ENCODE peak calls at places on chromosomes 1 and 21, in nine cellular contexts. One of them, this sample, is unnamed.

GRCh38 chr21:44869860-44870747 is 3.4 kb downstream of the PTTG1IP start:
- DNase-seq in astrocyte of the cerebellum: peak
- DNase-seq in endothelial cell: no peak
- DNase-seq in esophagus muscularis mucosa: no peak
- DNase-seq in upper lobe of right lung: peak
- DNase-seq in ovary: peak
- DNase-seq in fibroblast of lung: peak
- DNase-seq in lung: peak
- DNase-seq in HFF-Myc: peak
- DNase-seq in this sample: no peak

GRCh38 chr1:185880779-185881333 is 146.7 kb downstream of the HMCN1 start:
- DNase-seq in astrocyte of the cerebellum: no peak
- DNase-seq in HFF-Myc: no peak
- DNase-seq in upper lobe of right lung: no peak
- DNase-seq in endothelial cell: no peak
- DNase-seq in ovary: no peak
- DNase-seq in lung: no peak
- DNase-seq in fibroblast of lung: no peak
- DNase-seq in esophagus muscularis mucosa: no peak
- DNase-seq in this sample: no peak

GRCh38 chr1:200967693-200968468 is 55.6 kb downstream of the KIF21B start:
- DNase-seq in astrocyte of the cerebellum: no peak
- DNase-seq in ovary: no peak
- DNase-seq in lung: no peak
- DNase-seq in fibroblast of lung: no peak
- DNase-seq in upper lobe of right lung: no peak
- DNase-seq in endothelial cell: no peak
- DNase-seq in esophagus muscularis mucosa: no peak
- DNase-seq in HFF-Myc: no peak
- DNase-seq in this sample: no peak

GRCh38 chr1:156359973-156360372 is 9.0 kb upstream of the RHBG start:
- DNase-seq in upper lobe of right lung: no peak
- DNase-seq in fibroblast of lung: peak
- DNase-seq in endothelial cell: peak
- DNase-seq in esophagus muscularis mucosa: no peak
- DNase-seq in HFF-Myc: peak
- DNase-seq in astrocyte of the cerebellum: no peak
- DNase-seq in ovary: no peak
- DNase-seq in lung: no peak
- DNase-seq in this sample: peak

GRCh38 chr1:205945056-205945455 is 1.8 kb upstream of the SLC26A9 start:
- DNase-seq in fibroblast of lung: no peak
- DNase-seq in HFF-Myc: no peak
- DNase-seq in ovary: no peak
- DNase-seq in esophagus muscularis mucosa: no peak
- DNase-seq in endothelial cell: no peak
- DNase-seq in upper lobe of right lung: no peak
- DNase-seq in lung: no peak
- DNase-seq in astrocyte of the cerebellum: no peak
- DNase-seq in this sample: no peak

GRCh38 chr1:192805832-192806323 is 3.0 kb upstream of the RGS2 start:
- DNase-seq in upper lobe of right lung: no peak
- DNase-seq in endothelial cell: peak
- DNase-seq in HFF-Myc: peak
- DNase-seq in fibroblast of lung: peak
- DNase-seq in lung: no peak
- DNase-seq in esophagus muscularis mucosa: no peak
- DNase-seq in ovary: no peak
- DNase-seq in astrocyte of the cerebellum: peak
- DNase-seq in this sample: no peak

GRCh38 chr1:114551400-114551799 is 30.0 kb downstream of the BCAS2 start:
- DNase-seq in endothelial cell: no peak
- DNase-seq in astrocyte of the cerebellum: no peak
- DNase-seq in esophagus muscularis mucosa: no peak
- DNase-seq in lung: no peak
- DNase-seq in ovary: no peak
- DNase-seq in upper lobe of right lung: no peak
- DNase-seq in HFF-Myc: no peak
- DNase-seq in fibroblast of lung: no peak
- DNase-seq in this sample: no peak

GRCh38 chr1:180778782-180779398 is 133.8 kb upstream of the KIAA1614 start:
- DNase-seq in HFF-Myc: no peak
- DNase-seq in endothelial cell: peak
- DNase-seq in astrocyte of the cerebellum: no peak
- DNase-seq in esophagus muscularis mucosa: no peak
- DNase-seq in fibroblast of lung: no peak
- DNase-seq in upper lobe of right lung: no peak
- DNase-seq in ovary: no peak
- DNase-seq in lung: no peak
- DNase-seq in this sample: peak

GRCh38 chr1:224631471-224632105 is 15.5 kb downstream of the CNIH3 start:
- DNase-seq in fibroblast of lung: peak
- DNase-seq in endothelial cell: no peak
- DNase-seq in HFF-Myc: no peak
- DNase-seq in esophagus muscularis mucosa: no peak
- DNase-seq in lung: no peak
- DNase-seq in astrocyte of the cerebellum: peak
- DNase-seq in upper lobe of right lung: no peak
- DNase-seq in ovary: no peak
- DNase-seq in this sample: no peak

GRCh38 chr1:213268221-213268620 is 217.2 kb downstream of the RPS6KC1 start:
- DNase-seq in HFF-Myc: no peak
- DNase-seq in ovary: no peak
- DNase-seq in upper lobe of right lung: no peak
- DNase-seq in endothelial cell: no peak
- DNase-seq in lung: no peak
- DNase-seq in astrocyte of the cerebellum: no peak
- DNase-seq in fibroblast of lung: peak
- DNase-seq in esophagus muscularis mucosa: no peak
- DNase-seq in this sample: no peak

GRCh38 chr1:48093147-48093546 is 96.0 kb upstream of the TRABD2B start:
- DNase-seq in lung: no peak
- DNase-seq in upper lobe of right lung: no peak
- DNase-seq in endothelial cell: no peak
- DNase-seq in esophagus muscularis mucosa: peak
- DNase-seq in fibroblast of lung: no peak
- DNase-seq in HFF-Myc: no peak
- DNase-seq in astrocyte of the cerebellum: no peak
- DNase-seq in ovary: no peak
- DNase-seq in this sample: no peak

GRCh38 chr1:219347376-219347775 is 173.7 kb downstream of the LYPLAL1 start:
- DNase-seq in ovary: no peak
- DNase-seq in endothelial cell: no peak
- DNase-seq in fibroblast of lung: peak
- DNase-seq in astrocyte of the cerebellum: no peak
- DNase-seq in HFF-Myc: no peak
- DNase-seq in esophagus muscularis mucosa: no peak
- DNase-seq in lung: no peak
- DNase-seq in upper lobe of right lung: no peak
- DNase-seq in this sample: no peak

GRCh38 chr1:45012639-45013278 is 705 bp downstream of the UROD start:
- DNase-seq in astrocyte of the cerebellum: peak
- DNase-seq in endothelial cell: peak
- DNase-seq in upper lobe of right lung: peak
- DNase-seq in ovary: peak
- DNase-seq in fibroblast of lung: peak
- DNase-seq in lung: peak
- DNase-seq in HFF-Myc: peak
- DNase-seq in esophagus muscularis mucosa: peak
- DNase-seq in this sample: no peak

GRCh38 chr1:171739646-171740045 is 2.2 kb downstream of the VAMP4 start:
- DNase-seq in astrocyte of the cerebellum: no peak
- DNase-seq in HFF-Myc: no peak
- DNase-seq in ovary: no peak
- DNase-seq in endothelial cell: no peak
- DNase-seq in lung: no peak
- DNase-seq in fibroblast of lung: peak
- DNase-seq in upper lobe of right lung: no peak
- DNase-seq in esophagus muscularis mucosa: no peak
- DNase-seq in this sample: no peak

GRCh38 chr1:171740356-171740863 is 1.5 kb downstream of the VAMP4 start:
- DNase-seq in upper lobe of right lung: no peak
- DNase-seq in astrocyte of the cerebellum: no peak
- DNase-seq in HFF-Myc: no peak
- DNase-seq in fibroblast of lung: peak
- DNase-seq in ovary: no peak
- DNase-seq in lung: no peak
- DNase-seq in endothelial cell: no peak
- DNase-seq in esophagus muscularis mucosa: no peak
- DNase-seq in this sample: no peak

GRCh38 chr1:171741872-171742576 is at the start of gene VAMP4:
- DNase-seq in astrocyte of the cerebellum: peak
- DNase-seq in fibroblast of lung: peak
- DNase-seq in upper lobe of right lung: peak
- DNase-seq in lung: peak
- DNase-seq in HFF-Myc: no peak
- DNase-seq in endothelial cell: peak
- DNase-seq in ovary: peak
- DNase-seq in esophagus muscularis mucosa: peak
- DNase-seq in this sample: peak

GRCh38 chr1:171742577-171742922 is 685 bp upstream of the VAMP4 start:
- DNase-seq in endothelial cell: peak
- DNase-seq in upper lobe of right lung: peak
- DNase-seq in esophagus muscularis mucosa: no peak
- DNase-seq in ovary: peak
- DNase-seq in fibroblast of lung: peak
- DNase-seq in lung: peak
- DNase-seq in astrocyte of the cerebellum: no peak
- DNase-seq in HFF-Myc: no peak
- DNase-seq in this sample: peak

GRCh38 chr1:171740987-171741871 is 636 bp downstream of the VAMP4 start:
- DNase-seq in HFF-Myc: no peak
- DNase-seq in lung: peak
- DNase-seq in fibroblast of lung: peak
- DNase-seq in esophagus muscularis mucosa: peak
- DNase-seq in astrocyte of the cerebellum: no peak
- DNase-seq in upper lobe of right lung: no peak
- DNase-seq in ovary: peak
- DNase-seq in endothelial cell: peak
- DNase-seq in this sample: peak
- TF ChIP-seq CTCF in HFF-Myc: peak
- TF ChIP-seq CTCF in lung: no peak
- TF ChIP-seq CTCF in fibroblast of lung: no peak
- TF ChIP-seq CTCF in esophagus muscularis mucosa: peak
- TF ChIP-seq CTCF in astrocyte of the cerebellum: no peak
- TF ChIP-seq CTCF in upper lobe of right lung: peak
- TF ChIP-seq CTCF in ovary: no peak
- TF ChIP-seq CTCF in endothelial cell: no peak
- TF ChIP-seq CTCF in this sample: peak

GRCh38 chr1:231170875-231171274 is 9.0 kb downstream of the TRIM67 start:
- DNase-seq in ovary: no peak
- DNase-seq in HFF-Myc: no peak
- DNase-seq in astrocyte of the cerebellum: no peak
- DNase-seq in fibroblast of lung: no peak
- DNase-seq in lung: no peak
- DNase-seq in upper lobe of right lung: no peak
- DNase-seq in endothelial cell: no peak
- DNase-seq in esophagus muscularis mucosa: no peak
- DNase-seq in this sample: no peak
- TF ChIP-seq CTCF in ovary: no peak
- TF ChIP-seq CTCF in HFF-Myc: peak
- TF ChIP-seq CTCF in astrocyte of the cerebellum: peak
- TF ChIP-seq CTCF in fibroblast of lung: no peak
- TF ChIP-seq CTCF in lung: no peak
- TF ChIP-seq CTCF in upper lobe of right lung: no peak
- TF ChIP-seq CTCF in endothelial cell: no peak
- TF ChIP-seq CTCF in esophagus muscularis mucosa: no peak
- TF ChIP-seq CTCF in this sample: peak

GRCh38 chr1:241419986-241420385 is 63.0 kb upstream of the RGS7 start:
- DNase-seq in astrocyte of the cerebellum: no peak
- DNase-seq in ovary: no peak
- DNase-seq in upper lobe of right lung: no peak
- DNase-seq in fibroblast of lung: no peak
- DNase-seq in lung: no peak
- DNase-seq in endothelial cell: no peak
- DNase-seq in esophagus muscularis mucosa: no peak
- DNase-seq in HFF-Myc: no peak
- DNase-seq in this sample: no peak

GRCh38 chr1:241424480-241424971 is 67.5 kb upstream of the RGS7 start:
- DNase-seq in upper lobe of right lung: no peak
- DNase-seq in lung: no peak
- DNase-seq in endothelial cell: peak
- DNase-seq in fibroblast of lung: no peak
- DNase-seq in esophagus muscularis mucosa: no peak
- DNase-seq in astrocyte of the cerebellum: no peak
- DNase-seq in ovary: no peak
- DNase-seq in HFF-Myc: no peak
- DNase-seq in this sample: no peak

GRCh38 chr1:241423541-241424479 is 66.8 kb upstream of the RGS7 start:
- DNase-seq in fibroblast of lung: peak
- DNase-seq in HFF-Myc: no peak
- DNase-seq in ovary: no peak
- DNase-seq in upper lobe of right lung: peak
- DNase-seq in endothelial cell: peak
- DNase-seq in lung: no peak
- DNase-seq in esophagus muscularis mucosa: no peak
- DNase-seq in astrocyte of the cerebellum: no peak
- DNase-seq in this sample: peak
- TF ChIP-seq CTCF in fibroblast of lung: peak
- TF ChIP-seq CTCF in HFF-Myc: no peak
- TF ChIP-seq CTCF in ovary: no peak
- TF ChIP-seq CTCF in upper lobe of right lung: no peak
- TF ChIP-seq CTCF in endothelial cell: no peak
- TF ChIP-seq CTCF in lung: no peak
- TF ChIP-seq CTCF in esophagus muscularis mucosa: no peak
- TF ChIP-seq CTCF in astrocyte of the cerebellum: peak
- TF ChIP-seq CTCF in this sample: peak

GRCh38 chr1:113217447-113218208 is 144.6 kb downstream of the LRIG2 start:
- DNase-seq in ovary: peak
- DNase-seq in lung: no peak
- DNase-seq in HFF-Myc: no peak
- DNase-seq in endothelial cell: no peak
- DNase-seq in fibroblast of lung: no peak
- DNase-seq in upper lobe of right lung: no peak
- DNase-seq in astrocyte of the cerebellum: no peak
- DNase-seq in esophagus muscularis mucosa: no peak
- DNase-seq in this sample: no peak

GRCh38 chr1:113216664-113217063 is 143.7 kb downstream of the LRIG2 start:
- DNase-seq in upper lobe of right lung: no peak
- DNase-seq in esophagus muscularis mucosa: no peak
- DNase-seq in endothelial cell: no peak
- DNase-seq in ovary: no peak
- DNase-seq in lung: no peak
- DNase-seq in fibroblast of lung: no peak
- DNase-seq in HFF-Myc: no peak
- DNase-seq in astrocyte of the cerebellum: no peak
- DNase-seq in this sample: no peak

GRCh38 chr1:113219828-113220227 is 146.8 kb downstream of the LRIG2 start:
- DNase-seq in esophagus muscularis mucosa: no peak
- DNase-seq in lung: no peak
- DNase-seq in endothelial cell: no peak
- DNase-seq in HFF-Myc: no peak
- DNase-seq in fibroblast of lung: no peak
- DNase-seq in astrocyte of the cerebellum: no peak
- DNase-seq in upper lobe of right lung: no peak
- DNase-seq in ovary: no peak
- DNase-seq in this sample: peak

GRCh38 chr1:113223040-113223439 is 150.0 kb downstream of the LRIG2 start:
- DNase-seq in endothelial cell: no peak
- DNase-seq in upper lobe of right lung: no peak
- DNase-seq in ovary: no peak
- DNase-seq in HFF-Myc: no peak
- DNase-seq in fibroblast of lung: no peak
- DNase-seq in astrocyte of the cerebellum: no peak
- DNase-seq in lung: no peak
- DNase-seq in esophagus muscularis mucosa: no peak
- DNase-seq in this sample: no peak

GRCh38 chr1:113219377-113219776 is 146.4 kb downstream of the LRIG2 start:
- DNase-seq in lung: no peak
- DNase-seq in astrocyte of the cerebellum: no peak
- DNase-seq in upper lobe of right lung: no peak
- DNase-seq in endothelial cell: peak
- DNase-seq in esophagus muscularis mucosa: no peak
- DNase-seq in ovary: peak
- DNase-seq in HFF-Myc: no peak
- DNase-seq in fibroblast of lung: no peak
- DNase-seq in this sample: peak
- TF ChIP-seq CTCF in lung: no peak
- TF ChIP-seq CTCF in astrocyte of the cerebellum: peak
- TF ChIP-seq CTCF in upper lobe of right lung: no peak
- TF ChIP-seq CTCF in endothelial cell: no peak
- TF ChIP-seq CTCF in esophagus muscularis mucosa: peak
- TF ChIP-seq CTCF in ovary: no peak
- TF ChIP-seq CTCF in HFF-Myc: peak
- TF ChIP-seq CTCF in fibroblast of lung: peak
- TF ChIP-seq CTCF in this sample: peak